ENCODE peak calls at places on chromosomes 12 and 14, in ten cellular contexts. Q, C, E, R, P, D, G, N, B and F are unnamed samples.

GRCh38 chr12:109581856-109582255 is 8.3 kb downstream of the MVK start:
- DNase-seq in Q (no peak), C (no peak), E (peak; percentile 69), R (no peak), P (no peak), D (peak; percentile 27), G (no peak), N (no peak), B (peak; percentile 30), F (no peak)

GRCh38 chr12:113296557-113297213 is 38.2 kb downstream of the SLC8B1 start:
- DNase-seq in Q (no peak), C (no peak), E (no peak), R (no peak), P (no peak), D (no peak), G (no peak), N (no peak), B (no peak), F (no peak)

GRCh38 chr12:59040651-59041050 is 120.3 kb upstream of the LRIG3 start:
- DNase-seq in Q (peak; percentile 73), C (no peak), E (peak; percentile 98), R (peak; percentile 22), P (no peak), D (peak; percentile 67), G (no peak), N (no peak), B (peak; percentile 64), F (no peak)

GRCh38 chr14:50088117-50088515 is 28.3 kb downstream of the VCPKMT start:
- DNase-seq in Q (no peak), C (no peak), E (no peak), R (no peak), P (no peak), D (no peak), G (no peak), N (no peak), B (no peak), F (no peak)

GRCh38 chr14:57420986-57421385 is 30.6 kb downstream of the NAA30 start:
- DNase-seq in Q (no peak), C (no peak), E (peak; percentile 7), R (no peak), P (no peak), D (no peak), G (no peak), N (no peak), B (no peak), F (no peak)

GRCh38 chr14:56005580-56006053 is 112.6 kb upstream of the PELI2 start:
- DNase-seq in Q (peak; percentile 45), C (no peak), E (peak; percentile 72), R (no peak), P (no peak), D (peak; percentile 5), G (peak; percentile 41), N (no peak), B (peak; percentile 48), F (no peak)

GRCh38 chr12:57744777-57745484 is at the start of gene TSPAN31:
- DNase-seq in Q (peak; percentile 85), C (peak; percentile 99), E (peak; percentile 98), R (peak; percentile 94), P (peak; percentile 93), D (peak; percentile 99), G (peak; percentile 97), N (peak; percentile 97), B (peak; percentile 99), F (no peak)

GRCh38 chr12:53441040-53441833 is at the start of gene PRR13:
- DNase-seq in Q (peak; percentile 97), C (peak; percentile 99), E (peak; percentile 99), R (peak; percentile 97), P (peak; percentile 97), D (peak; percentile 100), G (peak; percentile 99), N (peak; percentile 99), B (peak; percentile 100), F (peak; percentile 100)

GRCh38 chr12:129193263-129193871 is 340.1 kb downstream of the GLT1D1 start:
- DNase-seq in Q (no peak), C (no peak), E (no peak), R (peak; percentile 1), P (no peak), D (peak; percentile 53), G (peak; percentile 4), N (no peak), B (no peak), F (no peak)

GRCh38 chr14:68978550-68978911 is 571 bp downstream of the ACTN1 start:
- DNase-seq in Q (no peak), C (peak; percentile 86), E (peak; percentile 51), R (no peak), P (no peak), D (no peak), G (no peak), N (peak; percentile 35), B (peak; percentile 55), F (no peak)

GRCh38 chr14:89289477-89289876 is 127.6 kb downstream of the FOXN3 start:
- DNase-seq in Q (no peak), C (no peak), E (no peak), R (no peak), P (no peak), D (no peak), G (no peak), N (no peak), B (no peak), F (no peak)

GRCh38 chr14:36068777-36069534 is 107.6 kb downstream of the PTCSC3 start:
- DNase-seq in Q (peak; percentile 54), C (no peak), E (peak; percentile 91), R (no peak), P (no peak), D (peak; percentile 8), G (no peak), N (no peak), B (peak; percentile 7), F (no peak)

GRCh38 chr14:36070056-36071043 is 106.2 kb downstream of the PTCSC3 start:
- DNase-seq in Q (peak; percentile 36), C (no peak), E (peak; percentile 67), R (no peak), P (no peak), D (peak; percentile 52), G (no peak), N (no peak), B (peak; percentile 68), F (peak; percentile 35)

GRCh38 chr14:36066636-36067035 is 109.9 kb downstream of the PTCSC3 start:
- DNase-seq in Q (no peak), C (no peak), E (no peak), R (no peak), P (no peak), D (no peak), G (no peak), N (no peak), B (no peak), F (no peak)

GRCh38 chr14:36067428-36068187 is 108.9 kb downstream of the PTCSC3 start:
- DNase-seq in Q (no peak), C (no peak), E (no peak), R (no peak), P (no peak), D (no peak), G (no peak), N (no peak), B (no peak), F (no peak)

GRCh38 chr14:36069535-36069900 is 107.0 kb downstream of the PTCSC3 start:
- DNase-seq in Q (no peak), C (no peak), E (peak; percentile 55), R (no peak), P (no peak), D (peak; percentile 12), G (no peak), N (no peak), B (peak; percentile 35), F (peak; percentile 44)
- H3K4me3 ChIP-seq in Q (no peak overlapping the region), C (no peak overlapping the region), E (no peak overlapping the region), R (no peak overlapping the region), P (no peak overlapping the region), D (no peak overlapping the region), G (no peak overlapping the region), N (no peak overlapping the region), B (no peak overlapping the region), F (no peak overlapping the region)

GRCh38 chr14:77040995-77041744 is 12.7 kb upstream of the IRF2BPL start:
- DNase-seq in Q (no peak), C (no peak), E (no peak), R (no peak), P (peak; percentile 40), D (no peak), G (no peak), N (no peak), B (no peak), F (peak; percentile 84)
- H3K4me3 ChIP-seq in Q (peak overlapping the region; percentile 4), C (peak overlapping the region; percentile 35), E (peak overlapping the region; percentile 49), R (peak overlapping the region; percentile 28), P (peak overlapping the region; percentile 40), D (no peak overlapping the region), G (no peak overlapping the region), N (no peak overlapping the region), B (no peak overlapping the region), F (peak overlapping the region; percentile 50)

GRCh38 chr12:122021193-122021821 is 377 bp upstream of the BCL7A start:
- DNase-seq in Q (no peak), C (peak; percentile 74), E (no peak), R (no peak), P (no peak), D (no peak), G (no peak), N (no peak), B (peak; percentile 22), F (no peak)

GRCh38 chr12:122021822-122022392 is at the start of gene BCL7A:
- DNase-seq in Q (no peak), C (peak; percentile 81), E (peak; percentile 74), R (no peak), P (peak; percentile 14), D (peak; percentile 78), G (no peak), N (peak; percentile 79), B (peak; percentile 86), F (peak; percentile 63)

GRCh38 chr12:122022393-122023338 is 982 bp downstream of the BCL7A start:
- DNase-seq in Q (no peak), C (peak; percentile 70), E (peak; percentile 25), R (no peak), P (no peak), D (no peak), G (no peak), N (no peak), B (peak; percentile 29), F (no peak)

GRCh38 chr12:122018937-122019336 is 2.7 kb upstream of the BCL7A start:
- DNase-seq in Q (no peak), C (no peak), E (no peak), R (no peak), P (no peak), D (no peak), G (no peak), N (no peak), B (no peak), F (no peak)

DNA sequence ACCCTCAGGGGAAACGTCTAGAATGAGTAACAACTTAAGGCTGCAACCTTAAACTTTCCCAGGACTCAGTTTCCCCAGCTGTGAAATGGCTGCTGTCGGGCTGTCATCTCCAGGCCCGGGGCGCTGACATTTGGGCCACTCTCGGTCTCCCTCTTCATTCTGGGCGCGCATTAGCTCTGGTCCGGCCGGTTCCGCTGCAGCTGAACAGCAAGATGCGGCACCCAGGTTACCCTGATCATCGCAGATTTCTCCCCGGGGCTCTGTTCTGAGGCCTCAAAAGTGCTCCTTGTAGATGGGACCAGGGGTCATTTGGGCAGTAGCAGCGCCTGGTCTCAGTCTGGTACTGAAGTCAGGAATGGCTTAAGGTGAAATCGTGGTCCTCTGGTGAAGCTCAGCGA is 890 bp upstream of the BCL7A start:
- DNase-seq in Q (no peak), C (no peak), E (no peak), R (no peak), P (no peak), D (no peak), G (no peak), N (no peak), B (no peak), F (no peak)
- H3K4me3 ChIP-seq in Q (peak overlapping the region; percentile 60), C (peak overlapping the region; percentile 82), E (peak overlapping the region; percentile 66), R (peak overlapping the region; percentile 53), P (peak overlapping the region; percentile 64), D (peak overlapping the region; percentile 64), G (peak overlapping the region; percentile 72), N (peak overlapping the region; percentile 80), B (peak overlapping the region; percentile 59), F (peak overlapping the region; percentile 66)

GRCh38 chr12:120997448-120997847 is 18.8 kb downstream of the C12orf43 start:
- DNase-seq in Q (no peak), C (no peak), E (no peak), R (no peak), P (no peak), D (no peak), G (no peak), N (no peak), B (no peak), F (no peak)
- H3K4me3 ChIP-seq in Q (no peak overlapping the region), C (no peak overlapping the region), E (no peak overlapping the region), R (no peak overlapping the region), P (no peak overlapping the region), D (no peak overlapping the region), G (no peak overlapping the region), N (no peak overlapping the region), B (no peak overlapping the region), F (no peak overlapping the region)